ENCODE peak calls at places on chromosomes 11 and 22, in six cellular contexts. A, V, W, H, O and G are unnamed samples.
A peak's percentile ranks its signal among the peaks of the same experiment; 100 is the strongest.

GRCh38 chr11:68505596-68505995 is 45.0 kb downstream of the PPP6R3 start:
- DNase-seq in A (peak; percentile 22), H (no peak), O (no peak), V (no peak), W (no peak), G (peak; percentile 42)

GRCh38 chr22:35350539-35351503 is 30.1 kb upstream of the HMOX1 start:
- DNase-seq in H (peak; percentile 85), A (peak; percentile 93), O (peak; percentile 69), V (peak; percentile 93), W (peak; percentile 87), G (peak; percentile 89)

GRCh38 chr11:58914821-58915543 is 24.3 kb upstream of the GLYATL1 start:
- DNase-seq in W (no peak), A (peak; percentile 14), V (no peak), O (no peak), H (no peak), G (peak; percentile 24)

GRCh38 chr22:37860796-37861421 is 11.7 kb downstream of the EIF3L start:
- DNase-seq in W (no peak), V (no peak), A (no peak), O (no peak), H (no peak), G (peak; percentile 7)

GRCh38 chr22:39206491-39206890 is 38.3 kb downstream of the PDGFB start:
- DNase-seq in H (no peak), W (no peak), O (no peak), V (no peak), A (no peak), G (no peak)

GRCh38 chr11:1181420-1181819 is 23.7 kb downstream of the MUC5AC start:
- DNase-seq in A (no peak), O (no peak), W (no peak), H (no peak), V (peak; percentile 22), G (no peak)

GRCh38 chr11:57778318-57779037 is 16.9 kb downstream of the CTNND1 start:
- DNase-seq in W (peak; percentile 69), H (peak; percentile 45), O (peak; percentile 28), V (peak; percentile 93), A (peak; percentile 99), G (peak; percentile 98)

GRCh38 chr11:12088047-12088481 is 22.3 kb upstream of the MICAL2 start:
- DNase-seq in W (no peak), H (no peak), A (peak; percentile 81), O (peak; percentile 50), V (peak; percentile 77), G (peak; percentile 77)

GRCh38 chr11:116352881-116353280 is 419.9 kb downstream of the BUD13 start:
- DNase-seq in H (no peak), V (no peak), W (no peak), O (no peak), A (no peak), G (no peak)

GRCh38 chr22:49026476-49027121 is 801.1 kb downstream of the BRD1 start:
- DNase-seq in V (peak; percentile 16), A (no peak), O (no peak), H (no peak), W (no peak), G (no peak)

GRCh38 chr22:38489561-38490133 is 16.5 kb downstream of the DDX17 start:
- DNase-seq in A (no peak), W (no peak), V (no peak), O (no peak), H (no peak), G (no peak)

GRCh38 chr11:3222003-3222855 is 3.6 kb upstream of the MRGPRG start:
- DNase-seq in V (no peak), A (no peak), W (no peak), H (no peak), O (no peak), G (no peak)

GRCh38 chr11:96424693-96425092 is 34.9 kb downstream of the JRKL start:
- DNase-seq in V (no peak), W (no peak), A (peak; percentile 55), O (no peak), H (no peak), G (peak; percentile 44)

GRCh38 chr11:129445226-129445625 is 69.6 kb downstream of the BARX2 start:
- DNase-seq in O (no peak), A (no peak), V (no peak), H (no peak), W (no peak), G (no peak)

GRCh38 chr11:132959663-132960062 is 572.6 kb downstream of the OPCML start:
- DNase-seq in A (no peak), W (no peak), V (no peak), H (no peak), O (no peak), G (no peak)

GRCh38 chr22:38175206-38176118 is 6.2 kb downstream of the PLA2G6 start:
- DNase-seq in A (no peak), V (no peak), O (no peak), H (no peak), W (no peak), G (no peak)

GRCh38 chr22:39457047-39457545 is 284 bp downstream of the MGAT3 start:
- DNase-seq in H (no peak), W (no peak), O (no peak), V (no peak), A (no peak), G (no peak)

GRCh38 chr11:100719362-100719761 is 32.3 kb downstream of the ARHGAP42 start:
- DNase-seq in A (no peak), H (no peak), O (no peak), V (no peak), W (no peak), G (peak; percentile 42)

GRCh38 chr22:26570126-26570525 is 19.8 kb downstream of the TPST2 start:
- DNase-seq in A (no peak), V (no peak), H (no peak), O (no peak), W (no peak), G (no peak)

GRCh38 chr22:31625661-31626426 is 36.2 kb downstream of the PISD start:
- DNase-seq in V (peak; percentile 61), H (no peak), O (no peak), W (no peak), A (no peak), G (peak; percentile 19)

GRCh38 chr22:39496131-39496838 is 5.8 kb upstream of the MIEF1 start:
- DNase-seq in W (no peak), A (peak; percentile 63), V (peak; percentile 81), H (peak; percentile 48), O (peak; percentile 74), G (peak; percentile 57)